ENCODE peak calls at places on chromosomes 16 and 17, in eight cellular contexts. One of them, this sample, is unnamed.

GRCh38 chr16:28298511-28298878 is 6.2 kb downstream of the SBK1 start:
- DNase-seq in nucleus accumbens: no peak
- DNase-seq in nephron progenitor cell: no peak
- DNase-seq in neural crest cell: no peak
- DNase-seq in psoas muscle: no peak
- DNase-seq in upper lobe of right lung: no peak
- DNase-seq in stimulated activated CD8-positive, alpha-beta memory T cell treated with anti-CD3 and anti-CD28 coated beads, Interleukin-4, amount 100 ng/mL, for 24 hours: no peak
- DNase-seq in EL: no peak
- DNase-seq in this sample: no peak

GRCh38 chr16:30367349-30368009 is 2.8 kb downstream of the TBC1D10B start:
- DNase-seq in nucleus accumbens: no peak
- DNase-seq in stimulated activated CD8-positive, alpha-beta memory T cell treated with anti-CD3 and anti-CD28 coated beads, Interleukin-4, amount 100 ng/mL, for 24 hours: no peak
- DNase-seq in nephron progenitor cell: no peak
- DNase-seq in EL: no peak
- DNase-seq in upper lobe of right lung: no peak
- DNase-seq in neural crest cell: no peak
- DNase-seq in psoas muscle: no peak
- DNase-seq in this sample: no peak

GRCh38 chr17:66378296-66378695 is 75.9 kb downstream of the PRKCA start:
- DNase-seq in stimulated activated CD8-positive, alpha-beta memory T cell treated with anti-CD3 and anti-CD28 coated beads, Interleukin-4, amount 100 ng/mL, for 24 hours: no peak
- DNase-seq in nephron progenitor cell: no peak
- DNase-seq in upper lobe of right lung: no peak
- DNase-seq in nucleus accumbens: no peak
- DNase-seq in neural crest cell: no peak
- DNase-seq in psoas muscle: no peak
- DNase-seq in EL: peak
- DNase-seq in this sample: no peak

GRCh38 chr17:37392024-37392590 is 14.5 kb downstream of the ACACA start:
- DNase-seq in nucleus accumbens: no peak
- DNase-seq in stimulated activated CD8-positive, alpha-beta memory T cell treated with anti-CD3 and anti-CD28 coated beads, Interleukin-4, amount 100 ng/mL, for 24 hours: no peak
- DNase-seq in EL: peak
- DNase-seq in nephron progenitor cell: no peak
- DNase-seq in neural crest cell: no peak
- DNase-seq in upper lobe of right lung: no peak
- DNase-seq in psoas muscle: no peak
- DNase-seq in this sample: peak

GRCh38 chr16:9258423-9259051 is 167.1 kb downstream of the HAPSTR1 start:
- DNase-seq in psoas muscle: no peak
- DNase-seq in EL: peak
- DNase-seq in neural crest cell: peak
- DNase-seq in upper lobe of right lung: no peak
- DNase-seq in nephron progenitor cell: peak
- DNase-seq in stimulated activated CD8-positive, alpha-beta memory T cell treated with anti-CD3 and anti-CD28 coated beads, Interleukin-4, amount 100 ng/mL, for 24 hours: peak
- DNase-seq in nucleus accumbens: peak
- DNase-seq in this sample: peak

GRCh38 chr17:11935734-11936406 is 61.4 kb downstream of the ZNF18 start:
- DNase-seq in EL: peak
- DNase-seq in psoas muscle: no peak
- DNase-seq in neural crest cell: peak
- DNase-seq in stimulated activated CD8-positive, alpha-beta memory T cell treated with anti-CD3 and anti-CD28 coated beads, Interleukin-4, amount 100 ng/mL, for 24 hours: no peak
- DNase-seq in nephron progenitor cell: peak
- DNase-seq in upper lobe of right lung: no peak
- DNase-seq in nucleus accumbens: peak
- DNase-seq in this sample: no peak

GRCh38 chr17:50768348-50768761 is 1.0 kb upstream of the ANKRD40CL start:
- DNase-seq in stimulated activated CD8-positive, alpha-beta memory T cell treated with anti-CD3 and anti-CD28 coated beads, Interleukin-4, amount 100 ng/mL, for 24 hours: no peak
- DNase-seq in psoas muscle: no peak
- DNase-seq in nucleus accumbens: no peak
- DNase-seq in nephron progenitor cell: no peak
- DNase-seq in EL: no peak
- DNase-seq in neural crest cell: no peak
- DNase-seq in upper lobe of right lung: peak
- DNase-seq in this sample: no peak

GRCh38 chr16:80915079-80915450 is 91.6 kb downstream of the CMC2 start:
- DNase-seq in upper lobe of right lung: no peak
- DNase-seq in nephron progenitor cell: no peak
- DNase-seq in stimulated activated CD8-positive, alpha-beta memory T cell treated with anti-CD3 and anti-CD28 coated beads, Interleukin-4, amount 100 ng/mL, for 24 hours: no peak
- DNase-seq in nucleus accumbens: no peak
- DNase-seq in neural crest cell: no peak
- DNase-seq in psoas muscle: no peak
- DNase-seq in EL: no peak
- DNase-seq in this sample: no peak

This sample was measured in GM12892.